ENCODE peak calls at places on chromosomes 3 and 15, in seven cellular contexts. J, S, R, Y, G, I and E are unnamed samples.
A peak's percentile ranks its signal among the peaks of the same experiment; 100 is the strongest.

GRCh38 chr3:195031574-195032003 is 239.4 kb downstream of the XXYLT1 start:
- DNase-seq in J (peak; percentile 87), S (no peak), R (no peak), Y (no peak), G (no peak), I (no peak), E (no peak)

GRCh38 chr15:72341361-72341760 is 21.4 kb upstream of the CELF6 start:
- DNase-seq in J (no peak), S (no peak), R (peak; percentile 65), Y (no peak), G (no peak), I (no peak), E (no peak)

GRCh38 chr3:80408322-80408721 is 640.5 kb upstream of the ROBO1 start:
- DNase-seq in J (no peak), S (no peak), R (no peak), Y (no peak), G (no peak), I (no peak), E (no peak)

GRCh38 chr3:188153498-188153948 is 434 bp upstream of the LPP start:
- DNase-seq in J (peak; percentile 92), S (no peak), R (peak; percentile 91), Y (peak; percentile 54), G (peak; percentile 89), I (peak; percentile 93), E (peak; percentile 95)

GRCh38 chr3:52237659-52238172 is 1.2 kb downstream of the TWF2 start:
- DNase-seq in J (peak; percentile 61), S (no peak), R (peak; percentile 70), Y (no peak), G (peak; percentile 93), I (peak; percentile 92), E (peak; percentile 91)

GRCh38 chr3:184666422-184666821 is 45.4 kb downstream of the MAGEF1 start:
- DNase-seq in J (no peak), S (no peak), R (no peak), Y (no peak), G (no peak), I (no peak), E (no peak)

GRCh38 chr3:189340680-189341460 is 169.1 kb downstream of the TPRG1 start:
- DNase-seq in J (no peak), S (no peak), R (peak; percentile 44), Y (no peak), G (no peak), I (no peak), E (no peak)

GRCh38 chr3:195914648-195915473 is 6.5 kb upstream of the TNK2 start:
- DNase-seq in J (peak; percentile 90), S (peak; percentile 100), R (peak; percentile 93), Y (peak; percentile 88), G (peak; percentile 97), I (peak; percentile 96), E (peak; percentile 98)

GRCh38 chr3:138834359-138835176 is at the start of gene PIK3CB:
- DNase-seq in J (peak; percentile 85), S (peak; percentile 19), R (peak; percentile 83), Y (peak; percentile 38), G (peak; percentile 84), I (peak; percentile 83), E (peak; percentile 83)

GRCh38 chr15:72155021-72155621 is 36.9 kb downstream of the SENP8 start:
- DNase-seq in J (peak; percentile 62), S (peak; percentile 57), R (peak; percentile 67), Y (no peak), G (peak; percentile 66), I (peak; percentile 69), E (peak; percentile 81)

GRCh38 chr3:32238027-32238815 is at the start of gene CMTM8:
- DNase-seq in J (peak; percentile 51), S (no peak), R (peak; percentile 60), Y (no peak), G (no peak), I (peak; percentile 30), E (peak; percentile 57)

GRCh38 chr15:48388017-48388936 is 57.0 kb downstream of the DUT start:
- DNase-seq in J (no peak), S (no peak), R (no peak), Y (no peak), G (no peak), I (no peak), E (no peak)

GRCh38 chr3:25573386-25574171 is 91.1 kb downstream of the TOP2B start:
- DNase-seq in J (no peak), S (no peak), R (no peak), Y (no peak), G (no peak), I (no peak), E (no peak)

GRCh38 chr15:78065284-78065872 is 12.1 kb downstream of the TBC1D2B start:
- DNase-seq in J (peak; percentile 68), S (peak; percentile 11), R (no peak), Y (no peak), G (peak; percentile 92), I (peak; percentile 89), E (peak; percentile 68)

GRCh38 chr15:40976819-40977218 is 23.5 kb downstream of the CHAC1 start:
- DNase-seq in J (no peak), S (no peak), R (no peak), Y (no peak), G (no peak), I (no peak), E (no peak)

GRCh38 chr3:34012102-34012461 is 213.7 kb downstream of the PDCD6IP start:
- DNase-seq in J (peak; percentile 74), S (peak; percentile 41), R (peak; percentile 97), Y (peak; percentile 78), G (no peak), I (no peak), E (peak; percentile 91)

GRCh38 chr3:126925411-126926171 is 57.3 kb upstream of the PLXNA1 start:
- DNase-seq in J (peak; percentile 85), S (no peak), R (no peak), Y (no peak), G (no peak), I (peak; percentile 39), E (no peak)

GRCh38 chr3:44682182-44682896 is 30.1 kb upstream of the ZNF502 start:
- DNase-seq in J (peak; percentile 20), S (no peak), R (no peak), Y (no peak), G (no peak), I (no peak), E (no peak)

GRCh38 chr3:197501879-197502620 is 53.7 kb downstream of the BDH1 start:
- DNase-seq in J (peak; percentile 64), S (no peak), R (peak; percentile 28), Y (no peak), G (no peak), I (no peak), E (no peak)

GRCh38 chr15:52496776-52497470 is 31.8 kb downstream of the MYO5A start:
- DNase-seq in J (peak; percentile 62), S (peak; percentile 49), R (peak; percentile 44), Y (peak; percentile 33), G (no peak), I (no peak), E (no peak)

GRCh38 chr3:171783086-171783485 is 27.2 kb downstream of the PLD1 start:
- DNase-seq in J (no peak), S (no peak), R (no peak), Y (no peak), G (no peak), I (no peak), E (no peak)

GRCh38 chr3:109050591-109051167 is 67.3 kb downstream of the MORC1 start:
- DNase-seq in J (peak; percentile 23), S (no peak), R (peak; percentile 56), Y (no peak), G (no peak), I (no peak), E (peak; percentile 23)

GRCh38 chr15:90872481-90873184 is 4.2 kb downstream of the FURIN start:
- DNase-seq in J (peak; percentile 75), S (no peak), R (peak; percentile 61), Y (no peak), G (no peak), I (peak; percentile 26), E (peak; percentile 81)

GRCh38 chr3:170815340-170815739 is 54.7 kb downstream of the RPL22L1 start:
- DNase-seq in J (no peak), S (no peak), R (no peak), Y (no peak), G (no peak), I (no peak), E (no peak)

GRCh38 chr3:126508539-126508938 is 9.0 kb downstream of the UROC1 start:
- DNase-seq in J (no peak), S (no peak), R (peak; percentile 11), Y (no peak), G (no peak), I (no peak), E (peak; percentile 73)

GRCh38 chr3:38479431-38480092 is 16.6 kb upstream of the EXOG start:
- DNase-seq in J (peak; percentile 64), S (peak; percentile 30), R (peak; percentile 66), Y (peak; percentile 32), G (peak; percentile 75), I (peak; percentile 65), E (peak; percentile 62)

GRCh38 chr3:148147896-148148295 is 549.8 kb upstream of the AGTR1 start:
- DNase-seq in J (no peak), S (no peak), R (no peak), Y (no peak), G (no peak), I (no peak), E (no peak)

GRCh38 chr3:171838218-171838720 is 4.9 kb upstream of the TMEM212 start:
- DNase-seq in J (peak; percentile 94), S (no peak), R (peak; percentile 62), Y (no peak), G (peak; percentile 75), I (peak; percentile 69), E (no peak)

GRCh38 chr3:117019082-117019713 is 309.6 kb downstream of the TUSC7 start:
- DNase-seq in J (peak; percentile 67), S (no peak), R (peak; percentile 66), Y (peak; percentile 51), G (peak; percentile 61), I (peak; percentile 48), E (peak; percentile 30)
- TF ChIP-seq CTCF in J (peak; percentile 73), S (peak; percentile 77), R (peak; percentile 87), Y (peak; percentile 89), G (peak; percentile 78), I (peak; percentile 48), E (peak; percentile 76)

GRCh38 chr15:39834256-39834655 is 51.6 kb upstream of the FSIP1 start:
- DNase-seq in J (no peak), S (no peak), R (no peak), Y (no peak), G (no peak), I (no peak), E (no peak)
- H3K27ac ChIP-seq in J (no peak overlapping the region), S (no peak overlapping the region), R (no peak overlapping the region), Y (no peak overlapping the region), G (no peak overlapping the region), I (no peak overlapping the region), E (no peak overlapping the region)

DNA sequence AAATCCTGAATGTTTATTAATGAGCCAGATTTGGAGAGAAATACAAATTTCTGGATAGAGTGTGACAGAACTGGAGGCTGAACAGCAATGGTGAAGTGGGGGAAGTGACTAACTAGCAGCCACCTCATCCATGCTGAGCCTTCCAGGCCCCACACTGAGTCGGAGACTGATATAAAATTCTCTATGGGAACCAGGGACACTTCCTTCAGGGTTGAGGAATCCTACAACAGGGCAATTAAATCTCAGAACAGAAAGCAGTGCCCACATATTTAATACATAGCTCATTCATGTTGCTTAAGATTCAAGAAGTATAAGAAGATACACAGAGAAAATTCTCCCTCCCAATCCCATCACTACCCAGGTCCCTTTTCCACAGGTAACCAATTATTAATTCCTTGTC is 49.3 kb downstream of the HACD2 start:
- DNase-seq in J (no peak), S (no peak), R (no peak), Y (no peak), G (no peak), I (no peak), E (no peak)
- TF ChIP-seq CTCF in J (no peak), S (no peak), R (no peak), Y (no peak), G (no peak), I (no peak), E (no peak)

GRCh38 chr3:14822134-14822533 is 3.4 kb downstream of the FGD5 start:
- DNase-seq in J (no peak), S (no peak), R (no peak), Y (no peak), G (no peak), I (no peak), E (no peak)
- H3K27ac ChIP-seq in J (no peak overlapping the region), S (no peak overlapping the region), R (no peak overlapping the region), Y (no peak overlapping the region), G (no peak overlapping the region), I (no peak overlapping the region), E (no peak overlapping the region)